ENCODE peak calls at places on chromosomes 6 and 20, in ten cellular contexts. S is stomach; L is fibroblast of the conjunctiva; O is activated effector memory CD4-positive, alpha-beta T cell treated with Interleukin-2 at 50 U/mL for 16 hours; N is T-helper 1 cell; V is EH; R is choroid plexus epithelial cell; C is WERI-Rb-1; H is fibroblast of the aortic adventitia; M is GM13976. T is an unnamed sample.

GRCh38 chr6:154951400-154952200 is 43.5 kb upstream of the TIAM2 start:
- DNase-seq in R (no peak), S (no peak), H (no peak), C (no peak), M (peak; percentile 57), N (no peak), O (no peak), L (no peak), V (no peak), T (no peak)

GRCh38 chr6:158353851-158354508 is 41.7 kb downstream of the TULP4 start:
- DNase-seq in N (no peak), S (no peak), R (peak; percentile 34), O (no peak), L (peak; percentile 17), V (peak; percentile 51), H (peak; percentile 14), M (no peak), C (no peak), T (peak; percentile 13)

GRCh38 chr6:37396571-37397185 is 36.3 kb upstream of the CMTR1 start:
- DNase-seq in N (no peak), H (peak; percentile 84), L (no peak), V (peak; percentile 53), M (no peak), C (no peak), O (no peak), R (peak; percentile 84), S (no peak), T (peak; percentile 78)

GRCh38 chr6:7737867-7738266 is 12.0 kb downstream of the BMP6 start:
- DNase-seq in C (no peak), O (no peak), N (no peak), H (no peak), V (no peak), M (no peak), R (no peak), L (no peak), S (no peak), T (no peak)

GRCh38 chr6:33731751-33732282 is 14.9 kb downstream of the IP6K3 start:
- DNase-seq in V (no peak), H (no peak), O (no peak), S (no peak), M (no peak), C (no peak), L (no peak), R (no peak), N (no peak), T (no peak)

GRCh38 chr6:42819803-42820508 is 38.1 kb downstream of the BICRAL start:
- DNase-seq in N (no peak), H (peak; percentile 54), M (no peak), V (peak; percentile 30), S (no peak), R (peak; percentile 26), C (no peak), O (no peak), L (no peak), T (peak; percentile 23)

GRCh38 chr6:142323377-142323776 is 21.6 kb downstream of the ADGRG6 start:
- DNase-seq in C (no peak), S (no peak), V (no peak), N (no peak), H (no peak), R (peak; percentile 37), M (no peak), L (no peak), O (no peak), T (no peak)

GRCh38 chr20:62606551-62607201 is 35.6 kb upstream of the SLCO4A1 start:
- DNase-seq in L (peak; percentile 48), M (no peak), H (peak; percentile 54), S (peak; percentile 69), O (no peak), V (peak; percentile 36), N (no peak), C (no peak), R (peak; percentile 57), T (no peak)

GRCh38 chr6:24283043-24283985 is 74.5 kb downstream of the DCDC2 start:
- DNase-seq in S (peak; percentile 81), V (peak; percentile 60), L (peak; percentile 47), M (peak; percentile 71), R (peak; percentile 92), C (peak; percentile 89), N (no peak), O (no peak), H (peak; percentile 59), T (peak; percentile 94)

GRCh38 chr20:61126369-61127195 is 125.5 kb upstream of the CDH4 start:
- DNase-seq in S (no peak), C (no peak), R (no peak), V (no peak), H (no peak), L (no peak), O (no peak), M (no peak), N (no peak), T (no peak)

GRCh38 chr20:21613512-21613911 is 92.0 kb upstream of the PAX1 start:
- DNase-seq in S (peak; percentile 26), M (no peak), C (no peak), V (no peak), L (no peak), N (no peak), R (no peak), H (no peak), O (no peak), T (no peak)

GRCh38 chr6:42451595-42452170 is at the start of gene TRERF1:
- DNase-seq in C (peak; percentile 93), M (peak; percentile 81), R (peak; percentile 76), S (peak; percentile 51), N (peak; percentile 40), V (peak; percentile 82), H (peak; percentile 70), L (peak; percentile 59), O (peak; percentile 44), T (peak; percentile 45)

GRCh38 chr6:47256981-47257730 is 52.5 kb downstream of the TNFRSF21 start:
- DNase-seq in V (no peak), N (no peak), C (no peak), M (no peak), O (no peak), R (no peak), S (no peak), H (no peak), L (no peak), T (peak; percentile 50)

GRCh38 chr20:57964011-57964862 is 254.4 kb upstream of the PMEPA1 start:
- DNase-seq in H (no peak), M (no peak), L (no peak), O (no peak), N (no peak), S (no peak), R (no peak), C (no peak), V (peak; percentile 11), T (no peak)

GRCh38 chr6:84411060-84411629 is 183.7 kb upstream of the CEP162 start:
- DNase-seq in L (peak; percentile 68), M (no peak), N (no peak), R (peak; percentile 60), H (peak; percentile 87), V (peak; percentile 91), O (no peak), C (no peak), S (no peak), T (no peak)

GRCh38 chr6:106805771-106806170 is 168.8 kb downstream of the CD24 start:
- DNase-seq in N (no peak), C (no peak), L (no peak), H (no peak), O (no peak), S (no peak), M (no peak), R (no peak), V (no peak), T (no peak)

GRCh38 chr6:33427585-33428218 is 7.8 kb downstream of the SYNGAP1 start:
- DNase-seq in M (peak; percentile 81), R (no peak), O (no peak), L (no peak), C (peak; percentile 55), N (peak; percentile 55), V (peak; percentile 39), S (peak; percentile 67), H (no peak), T (no peak)

GRCh38 chr6:129500958-129501381 is 209.0 kb downstream of the ARHGAP18 start:
- DNase-seq in O (no peak), C (peak; percentile 16), H (no peak), M (no peak), N (no peak), V (peak; percentile 20), R (peak; percentile 85), L (no peak), S (no peak), T (peak; percentile 90)

GRCh38 chr20:24838551-24839530 is 110.2 kb upstream of the CST7 start:
- DNase-seq in O (no peak), M (no peak), C (no peak), R (peak; percentile 14), V (peak; percentile 69), S (no peak), N (no peak), H (peak; percentile 37), L (no peak), T (no peak)

GRCh38 chr20:33830371-33830770 is 19.2 kb downstream of the CHMP4B start:
- DNase-seq in H (no peak), R (peak; percentile 58), C (peak; percentile 86), L (no peak), V (peak; percentile 16), M (no peak), N (no peak), S (no peak), O (no peak), T (no peak)

GRCh38 chr6:24666097-24666615 is 543 bp downstream of the TDP2 start:
- DNase-seq in M (peak; percentile 52), S (peak; percentile 52), N (no peak), C (peak; percentile 71), H (no peak), V (peak; percentile 53), L (no peak), R (peak; percentile 56), O (no peak), T (no peak)